ENCODE peak calls at places on chromosomes 11 and 22, in five cellular contexts. Z is Panc1, S is HepG2, R is HCT116, O is GM12878. D is an unnamed sample.

GRCh38 chr11:32884770-32885384 is 7.7 kb upstream of the QSER1 start:
- ATAC-seq in Z (peak; percentile 86), S (peak; percentile 85), R (peak; percentile 84), O (peak; percentile 89), D (no peak)

GRCh38 chr11:77749232-77749631 is 71.3 kb downstream of the RSF1 start:
- ATAC-seq in Z (no peak), S (no peak), R (no peak), O (no peak), D (no peak)

GRCh38 chr11:36631704-36632287 is 33.8 kb upstream of the RAG2 start:
- ATAC-seq in Z (no peak), S (no peak), R (no peak), O (peak; percentile 76), D (no peak)

GRCh38 chr11:74905326-74905725 is 43.6 kb downstream of the XRRA1 start:
- ATAC-seq in Z (no peak), S (no peak), R (no peak), O (no peak), D (no peak)

GRCh38 chr22:17851754-17852153 is 77.5 kb upstream of the BID start:
- ATAC-seq in Z (no peak), S (no peak), R (no peak), O (no peak), D (peak; percentile 77)

GRCh38 chr11:34208266-34209135 is 103.1 kb downstream of the NAT10 start:
- ATAC-seq in Z (no peak), S (peak; percentile 22), R (peak; percentile 28), O (peak; percentile 23), D (peak; percentile 26)

GRCh38 chr22:21651521-21652009 is 9.5 kb downstream of the SDF2L1 start:
- ATAC-seq in Z (peak; percentile 57), S (peak; percentile 13), R (peak; percentile 37), O (peak; percentile 41), D (peak; percentile 4)

GRCh38 chr11:120125005-120125404 is 12.9 kb downstream of the TRIM29 start:
- ATAC-seq in Z (no peak), S (peak; percentile 32), R (peak; percentile 62), O (peak; percentile 50), D (peak; percentile 55)

GRCh38 chr11:72740562-72741428 is 11.4 kb downstream of the ARAP1 start:
- ATAC-seq in Z (no peak), S (no peak), R (peak; percentile 26), O (no peak), D (no peak)

GRCh38 chr22:36236338-36237319 is 2.7 kb downstream of the APOL2 start:
- ATAC-seq in Z (no peak), S (no peak), R (no peak), O (no peak), D (no peak)

GRCh38 chr11:60118333-60118732 is 29.9 kb downstream of the MS4A2 start:
- ATAC-seq in Z (no peak), S (no peak), R (peak; percentile 40), O (peak; percentile 66), D (no peak)

GRCh38 chr11:72241290-72241781 is 2.6 kb downstream of the PHOX2A start:
- ATAC-seq in Z (no peak), S (no peak), R (no peak), O (no peak), D (no peak)

GRCh38 chr11:77789731-77790476 is 30.6 kb downstream of the RSF1 start:
- ATAC-seq in Z (peak; percentile 70), S (peak; percentile 37), R (peak; percentile 60), O (peak; percentile 37), D (no peak)

GRCh38 chr11:128687321-128687720 is 6.6 kb upstream of the FLI1 start:
- ATAC-seq in Z (peak; percentile 55), S (no peak), R (peak; percentile 47), O (peak; percentile 18), D (peak; percentile 43)

GRCh38 chr11:126901783-126902182 is 98.8 kb downstream of the KIRREL3 start:
- ATAC-seq in Z (no peak), S (no peak), R (no peak), O (no peak), D (no peak)

DNA sequence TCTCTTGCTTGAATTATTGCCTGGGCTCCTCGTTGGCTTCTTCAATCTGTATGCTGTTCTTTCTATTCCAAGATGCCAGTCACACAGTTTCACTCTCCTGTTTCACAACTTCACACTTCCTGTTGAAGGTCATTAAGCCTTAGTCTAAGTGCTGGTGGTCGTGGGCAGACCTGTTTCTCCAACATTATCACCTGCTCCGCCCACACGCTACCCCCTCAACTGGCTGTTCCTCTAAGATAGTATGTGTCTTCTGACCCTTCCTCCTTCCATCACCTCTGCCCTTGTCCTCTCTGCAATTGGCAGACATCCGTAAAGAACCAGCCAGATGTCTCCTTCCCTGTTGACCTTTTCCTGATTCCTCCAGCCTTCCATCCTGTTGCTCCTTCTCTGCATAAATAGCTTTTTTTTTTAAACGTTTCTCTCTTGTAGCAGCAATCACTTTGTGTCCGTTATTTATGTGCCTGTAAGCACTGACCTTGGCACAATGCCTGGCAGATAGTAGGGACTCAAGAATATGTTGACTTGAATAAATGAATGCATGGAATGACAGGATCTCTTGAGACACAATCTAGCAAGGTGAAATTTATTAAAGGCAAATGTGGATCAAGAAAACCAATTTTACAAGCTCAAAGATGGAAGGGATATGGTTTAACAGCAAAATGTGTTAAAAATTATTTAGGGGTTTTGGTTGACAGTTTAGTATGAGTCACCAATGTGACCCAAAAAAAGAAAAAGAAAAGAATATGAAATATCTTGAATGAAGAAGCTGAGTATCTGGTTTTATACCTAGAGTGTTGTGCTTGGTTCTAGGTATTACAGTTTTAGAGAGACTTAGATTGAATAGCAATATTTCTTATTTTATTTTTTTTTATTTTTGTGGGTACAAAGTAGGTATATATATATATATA is 12.6 kb downstream of the DIXDC1 start:
- ATAC-seq in Z (no peak), S (no peak), R (no peak), O (no peak), D (no peak)
- TF ChIP-seq POLR2AphosphoS5 in Z (no peak), S (no peak), R (no peak), O (no peak), D (no peak)

DNA sequence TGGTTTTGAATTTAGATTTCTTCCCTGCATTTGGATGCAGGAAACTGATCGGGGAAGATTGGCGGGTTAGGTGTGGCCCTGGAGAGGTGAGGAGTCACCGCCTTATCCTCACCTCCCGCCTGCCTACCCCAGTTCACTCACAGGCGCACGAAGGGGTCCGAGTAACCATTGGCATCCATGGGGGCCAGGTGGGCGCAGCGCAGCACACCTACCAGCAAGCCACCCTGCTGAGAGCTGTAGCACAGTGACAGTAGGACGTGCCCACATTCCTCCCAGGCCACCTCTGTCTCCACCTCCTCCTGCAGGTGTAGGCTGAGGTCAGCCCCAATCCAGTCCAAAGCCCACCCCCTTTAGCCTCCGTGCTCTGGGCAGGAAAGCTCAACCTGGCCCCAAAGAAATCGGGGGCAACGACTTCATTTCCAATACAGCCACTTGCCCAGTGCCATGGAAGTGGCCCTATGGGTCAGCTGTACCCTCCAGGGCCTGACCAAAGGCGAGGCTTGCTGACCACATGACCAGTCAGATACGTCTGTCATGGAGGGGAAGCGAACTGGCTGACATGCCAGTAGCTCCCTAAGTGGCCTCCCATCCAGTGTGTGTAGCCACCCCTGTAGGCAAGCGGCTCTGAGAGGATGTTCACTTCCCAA is 6.7 kb downstream of the NDUFV1 start:
- ATAC-seq in Z (peak; percentile 24), S (no peak), R (no peak), O (no peak), D (no peak)
- TF ChIP-seq POLR2AphosphoS5 in Z (no peak), S (no peak), R (no peak), O (no peak), D (no peak)

DNA sequence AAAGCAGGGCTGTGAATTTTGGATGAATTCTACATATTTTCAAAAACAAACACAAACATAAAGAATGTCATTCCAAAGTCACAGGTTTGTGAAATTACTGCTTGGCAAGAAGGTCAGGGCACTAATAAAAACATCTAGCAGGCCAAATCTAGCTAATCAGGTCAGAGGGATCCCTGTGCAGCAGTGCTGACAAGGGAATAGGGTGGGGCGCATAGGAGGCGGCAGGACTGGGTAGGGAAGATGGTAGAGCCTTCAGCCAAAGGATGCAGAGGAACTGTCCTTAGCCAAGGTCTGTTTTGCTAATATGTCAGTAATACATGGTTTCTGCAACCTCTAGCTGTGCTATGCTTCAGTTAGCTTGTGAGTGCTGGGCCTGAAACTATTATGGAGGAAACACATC is 396.6 kb downstream of the TENM4 start:
- ATAC-seq in Z (no peak), S (no peak), R (no peak), O (no peak), D (no peak)
- TF ChIP-seq POLR2AphosphoS5 in Z (no peak), S (no peak), R (no peak), O (no peak), D (no peak)

DNA sequence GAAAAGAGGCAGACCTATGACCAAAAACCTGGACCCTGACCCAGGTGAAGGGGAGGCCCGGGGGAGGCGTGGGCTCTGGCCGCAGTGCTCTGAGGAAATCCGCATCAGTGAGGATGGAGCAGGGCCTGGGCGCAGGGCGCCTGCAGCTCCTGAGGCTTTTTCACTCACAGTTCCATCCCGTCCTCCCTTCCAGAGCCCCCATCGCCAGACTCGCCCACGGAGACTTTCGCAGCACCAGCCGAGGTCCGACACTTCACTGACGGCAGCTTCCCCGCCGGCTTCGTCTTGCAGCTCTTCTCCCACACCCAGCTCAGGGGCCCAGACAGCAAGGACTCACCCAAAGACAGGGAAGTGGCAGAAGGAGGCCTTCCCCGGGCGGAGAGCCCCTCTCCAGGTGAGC is 5.4 kb downstream of the SPINDOC start:
- ATAC-seq in Z (no peak), S (no peak), R (no peak), O (no peak), D (no peak)
- TF ChIP-seq POLR2AphosphoS5 in Z (no peak), S (no peak), R (no peak), O (no peak), D (no peak)

GRCh38 chr11:6284250-6284649 is 24.6 kb downstream of the CCKBR start:
- ATAC-seq in Z (no peak), S (no peak), R (no peak), O (no peak), D (no peak)
- TF ChIP-seq POLR2AphosphoS5 in Z (no peak), S (no peak), R (no peak), O (no peak), D (no peak)

DNA sequence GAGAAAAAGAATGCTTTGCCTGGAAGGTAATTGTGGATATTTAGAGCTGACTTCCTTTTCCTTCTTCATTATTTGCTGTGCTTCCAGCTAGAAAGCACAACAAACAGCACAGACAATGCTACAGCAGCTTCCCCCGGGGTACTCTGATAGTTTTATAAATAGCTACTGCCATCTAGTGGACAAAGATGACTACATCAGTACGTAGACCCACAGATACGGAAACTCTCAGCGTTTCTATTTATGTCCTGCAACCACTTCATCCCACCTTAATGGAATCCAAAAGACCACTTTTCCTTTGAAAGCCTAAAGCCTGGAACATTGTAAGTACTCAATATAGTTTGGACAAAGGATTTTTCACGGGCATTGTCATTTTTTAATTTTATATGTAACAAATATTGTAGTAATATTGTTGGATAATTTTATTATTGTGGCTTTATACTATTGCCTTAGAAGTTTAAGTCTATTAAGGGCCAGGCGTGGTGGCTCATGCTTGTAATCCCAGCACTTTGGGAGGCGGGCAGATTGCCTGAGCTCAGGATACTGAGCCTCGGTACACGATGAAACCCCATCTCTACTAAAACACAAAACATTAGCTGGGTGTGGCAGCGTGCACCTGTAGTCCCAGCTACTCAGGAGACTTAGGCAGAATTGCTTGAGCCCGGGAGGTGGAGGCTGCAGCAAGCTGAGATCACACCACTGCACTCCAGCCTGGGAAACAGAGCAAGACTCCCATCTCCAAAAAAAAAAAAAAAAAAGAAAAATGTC is 7.5 kb downstream of the HSPA8 start:
- ATAC-seq in Z (peak; percentile 82), S (peak; percentile 75), R (peak; percentile 66), O (peak; percentile 87), D (peak; percentile 83)
- TF ChIP-seq POLR2AphosphoS5 in Z (peak; percentile 88), S (peak; percentile 55), R (peak; percentile 41), O (peak; percentile 27), D (no peak)